ENCODE peak calls at places on chromosomes 11 and 22, in four cellular contexts. One of them, this sample, is unnamed.

GRCh38 chr22:46731246-46732040 is 6.6 kb downstream of the CERK start:
- DNase-seq in HT1080: no peak
- DNase-seq in T-cell: no peak
- DNase-seq in type B pancreatic cell: no peak
- DNase-seq in this sample: no peak

GRCh38 chr11:28346209-28346608 is 238.0 kb downstream of the METTL15 start:
- DNase-seq in T-cell: no peak
- DNase-seq in HT1080: peak; percentile 33
- DNase-seq in type B pancreatic cell: no peak
- DNase-seq in this sample: no peak

GRCh38 chr11:57126766-57127400 is 54.9 kb upstream of the LRRC55 start:
- DNase-seq in T-cell: no peak
- DNase-seq in HT1080: no peak
- DNase-seq in type B pancreatic cell: no peak
- DNase-seq in this sample: no peak

GRCh38 chr11:92397356-92397755 is 172.7 kb downstream of the FAT3 start:
- DNase-seq in HT1080: no peak
- DNase-seq in type B pancreatic cell: no peak
- DNase-seq in T-cell: no peak
- DNase-seq in this sample: no peak

GRCh38 chr11:106461839-106462545 is 384.5 kb downstream of the AASDHPPT start:
- DNase-seq in HT1080: no peak
- DNase-seq in type B pancreatic cell: no peak
- DNase-seq in T-cell: no peak
- DNase-seq in this sample: no peak

GRCh38 chr11:125554038-125554437 is 15.2 kb upstream of the EI24 start:
- DNase-seq in type B pancreatic cell: no peak
- DNase-seq in HT1080: peak; percentile 19
- DNase-seq in T-cell: no peak
- DNase-seq in this sample: no peak

GRCh38 chr22:48450188-48450825 is 1377.4 kb downstream of the BRD1 start:
- DNase-seq in T-cell: no peak
- DNase-seq in HT1080: no peak
- DNase-seq in type B pancreatic cell: no peak
- DNase-seq in this sample: no peak

GRCh38 chr11:765025-765801 is 12.1 kb downstream of the GATD1 start:
- DNase-seq in type B pancreatic cell: peak; percentile 69
- DNase-seq in HT1080: peak; percentile 53
- DNase-seq in T-cell: peak; percentile 40
- DNase-seq in this sample: peak; percentile 56

GRCh38 chr11:59785818-59786217 is 24.8 kb downstream of the MRPL16 start:
- DNase-seq in T-cell: no peak
- DNase-seq in type B pancreatic cell: no peak
- DNase-seq in HT1080: no peak
- DNase-seq in this sample: no peak

GRCh38 chr11:44445500-44446340 is 119.7 kb upstream of the CD82 start:
- DNase-seq in HT1080: no peak
- DNase-seq in T-cell: no peak
- DNase-seq in type B pancreatic cell: no peak
- DNase-seq in this sample: no peak

GRCh38 chr11:335779-336665 is 15.4 kb upstream of the IFITM3 start:
- DNase-seq in T-cell: no peak
- DNase-seq in type B pancreatic cell: no peak
- DNase-seq in HT1080: no peak
- DNase-seq in this sample: no peak

GRCh38 chr11:116465056-116465455 is 307.7 kb downstream of the BUD13 start:
- DNase-seq in type B pancreatic cell: no peak
- DNase-seq in HT1080: no peak
- DNase-seq in T-cell: no peak
- DNase-seq in this sample: no peak

GRCh38 chr11:67406969-67407699 is 3.3 kb downstream of the TBC1D10C start:
- DNase-seq in HT1080: no peak
- DNase-seq in T-cell: no peak
- DNase-seq in type B pancreatic cell: no peak
- DNase-seq in this sample: peak; percentile 34

GRCh38 chr11:57638005-57638760 is 11.5 kb downstream of the YPEL4 start:
- DNase-seq in T-cell: no peak
- DNase-seq in type B pancreatic cell: peak; percentile 84
- DNase-seq in HT1080: peak; percentile 78
- DNase-seq in this sample: no peak

GRCh38 chr11:87439981-87440760 is 402.4 kb downstream of the TMEM135 start:
- DNase-seq in HT1080: no peak
- DNase-seq in T-cell: no peak
- DNase-seq in type B pancreatic cell: no peak
- DNase-seq in this sample: no peak

GRCh38 chr11:34356918-34357645 is 728 bp downstream of the ABTB2 start:
- DNase-seq in T-cell: peak; percentile 23
- DNase-seq in HT1080: peak; percentile 48
- DNase-seq in type B pancreatic cell: peak; percentile 78
- DNase-seq in this sample: peak; percentile 41

GRCh38 chr22:20996031-20996410 is 5.9 kb downstream of the THAP7 start:
- DNase-seq in type B pancreatic cell: no peak
- DNase-seq in T-cell: no peak
- DNase-seq in HT1080: no peak
- DNase-seq in this sample: no peak

GRCh38 chr11:64839335-64839734 is 5.1 kb downstream of the CDC42BPG start:
- DNase-seq in type B pancreatic cell: no peak
- DNase-seq in T-cell: no peak
- DNase-seq in HT1080: no peak
- DNase-seq in this sample: no peak

GRCh38 chr22:27344546-27344945 is 457.0 kb downstream of the MN1 start:
- DNase-seq in type B pancreatic cell: no peak
- DNase-seq in HT1080: no peak
- DNase-seq in T-cell: no peak
- DNase-seq in this sample: no peak

GRCh38 chr11:101848262-101848661 is 66.5 kb upstream of the CEP126 start:
- DNase-seq in HT1080: no peak
- DNase-seq in T-cell: no peak
- DNase-seq in type B pancreatic cell: no peak
- DNase-seq in this sample: no peak

GRCh38 chr22:50503475-50504145 is 3.9 kb downstream of the LMF2 start:
- DNase-seq in T-cell: no peak
- DNase-seq in HT1080: no peak
- DNase-seq in type B pancreatic cell: peak; percentile 67
- DNase-seq in this sample: no peak

GRCh38 chr22:18998998-18999397 is 62.9 kb upstream of the PRODH start:
- DNase-seq in T-cell: no peak
- DNase-seq in type B pancreatic cell: no peak
- DNase-seq in HT1080: no peak
- DNase-seq in this sample: no peak

GRCh38 chr11:76371170-76371569 is 9.8 kb downstream of the THAP12 start:
- DNase-seq in type B pancreatic cell: no peak
- DNase-seq in T-cell: no peak
- DNase-seq in HT1080: peak; percentile 87
- DNase-seq in this sample: no peak